ENCODE peak calls at places on chromosome 13, in seven cellular contexts. One of them, this sample, is unnamed. For H3K4me1 and H3K9me3, the result is how much of the 10 kb centered on the place peaks cover.

GRCh38 chr13:87123987-87124784 is 547.0 kb upstream of the SLITRK5 start:
- DNase-seq in fibroblast of lung: peak
- DNase-seq in cardiac muscle cell: peak
- DNase-seq in IMR-90: peak
- DNase-seq in Peyer's patch: no peak
- DNase-seq in MM.1S: no peak
- DNase-seq in stomach: no peak
- DNase-seq in this sample: peak

GRCh38 chr13:31540316-31540715 is 199.0 kb upstream of the RXFP2 start:
- DNase-seq in IMR-90: no peak
- DNase-seq in Peyer's patch: no peak
- DNase-seq in cardiac muscle cell: no peak
- DNase-seq in stomach: no peak
- DNase-seq in fibroblast of lung: no peak
- DNase-seq in MM.1S: no peak
- DNase-seq in this sample: no peak

GRCh38 chr13:70249332-70250064 is 141.2 kb upstream of the KLHL1 start:
- DNase-seq in fibroblast of lung: peak
- DNase-seq in IMR-90: no peak
- DNase-seq in MM.1S: no peak
- DNase-seq in stomach: no peak
- DNase-seq in Peyer's patch: no peak
- DNase-seq in cardiac muscle cell: peak
- DNase-seq in this sample: peak

GRCh38 chr13:51643882-51644281 is 59.6 kb downstream of the WDFY2 start:
- DNase-seq in stomach: no peak
- DNase-seq in fibroblast of lung: peak
- DNase-seq in Peyer's patch: no peak
- DNase-seq in MM.1S: no peak
- DNase-seq in IMR-90: peak
- DNase-seq in cardiac muscle cell: peak
- DNase-seq in this sample: no peak

GRCh38 chr13:20174656-20175405 is 14.0 kb upstream of the GJA3 start:
- DNase-seq in Peyer's patch: peak
- DNase-seq in fibroblast of lung: peak
- DNase-seq in cardiac muscle cell: peak
- DNase-seq in MM.1S: peak
- DNase-seq in stomach: peak
- DNase-seq in IMR-90: peak
- DNase-seq in this sample: no peak

GRCh38 chr13:24306632-24307031 is 2.7 kb upstream of the C1QTNF9 start:
- DNase-seq in Peyer's patch: no peak
- DNase-seq in fibroblast of lung: peak
- DNase-seq in stomach: no peak
- DNase-seq in MM.1S: no peak
- DNase-seq in IMR-90: peak
- DNase-seq in cardiac muscle cell: peak
- DNase-seq in this sample: no peak

GRCh38 chr13:109783815-109784589 is 2.4 kb downstream of the IRS2 start:
- DNase-seq in Peyer's patch: peak
- DNase-seq in IMR-90: no peak
- DNase-seq in fibroblast of lung: no peak
- DNase-seq in cardiac muscle cell: no peak
- DNase-seq in stomach: no peak
- DNase-seq in MM.1S: no peak
- DNase-seq in this sample: no peak

GRCh38 chr13:110306340-110306959 is 507 bp downstream of the COL4A1 start:
- DNase-seq in cardiac muscle cell: peak
- DNase-seq in IMR-90: no peak
- DNase-seq in fibroblast of lung: peak
- DNase-seq in stomach: no peak
- DNase-seq in Peyer's patch: peak
- DNase-seq in MM.1S: no peak
- DNase-seq in this sample: no peak

GRCh38 chr13:92671821-92672220 is 554.8 kb upstream of the GPC6 start:
- DNase-seq in cardiac muscle cell: no peak
- DNase-seq in IMR-90: no peak
- DNase-seq in MM.1S: no peak
- DNase-seq in fibroblast of lung: no peak
- DNase-seq in stomach: no peak
- DNase-seq in Peyer's patch: no peak
- DNase-seq in this sample: no peak

GRCh38 chr13:31081316-31081715 is 80.4 kb downstream of the HSPH1 start:
- DNase-seq in MM.1S: no peak
- DNase-seq in Peyer's patch: no peak
- DNase-seq in cardiac muscle cell: no peak
- DNase-seq in fibroblast of lung: no peak
- DNase-seq in IMR-90: no peak
- DNase-seq in stomach: no peak
- DNase-seq in this sample: no peak

GRCh38 chr13:75347457-75347856 is 134.5 kb downstream of the TBC1D4 start:
- DNase-seq in Peyer's patch: no peak
- DNase-seq in fibroblast of lung: no peak
- DNase-seq in stomach: no peak
- DNase-seq in IMR-90: no peak
- DNase-seq in MM.1S: no peak
- DNase-seq in cardiac muscle cell: no peak
- DNase-seq in this sample: no peak

GRCh38 chr13:75339635-75340374 is 142.2 kb downstream of the TBC1D4 start:
- DNase-seq in Peyer's patch: no peak
- DNase-seq in cardiac muscle cell: no peak
- DNase-seq in MM.1S: no peak
- DNase-seq in IMR-90: no peak
- DNase-seq in fibroblast of lung: no peak
- DNase-seq in stomach: no peak
- DNase-seq in this sample: no peak

GRCh38 chr13:75341025-75341424 is 140.9 kb downstream of the TBC1D4 start:
- DNase-seq in cardiac muscle cell: no peak
- DNase-seq in stomach: no peak
- DNase-seq in MM.1S: no peak
- DNase-seq in IMR-90: no peak
- DNase-seq in Peyer's patch: no peak
- DNase-seq in fibroblast of lung: no peak
- DNase-seq in this sample: no peak

GRCh38 chr13:75347925-75348324 is 134.0 kb downstream of the TBC1D4 start:
- DNase-seq in Peyer's patch: no peak
- DNase-seq in IMR-90: no peak
- DNase-seq in MM.1S: no peak
- DNase-seq in stomach: no peak
- DNase-seq in cardiac muscle cell: no peak
- DNase-seq in fibroblast of lung: no peak
- DNase-seq in this sample: no peak

GRCh38 chr13:75345191-75345590 is 136.8 kb downstream of the TBC1D4 start:
- DNase-seq in fibroblast of lung: no peak
- DNase-seq in MM.1S: no peak
- DNase-seq in stomach: no peak
- DNase-seq in cardiac muscle cell: peak
- DNase-seq in IMR-90: peak
- DNase-seq in Peyer's patch: no peak
- DNase-seq in this sample: no peak
- H3K4me1 ChIP-seq in fibroblast of lung: under half
- H3K4me1 ChIP-seq in MM.1S: under half
- H3K4me1 ChIP-seq in stomach: under half
- H3K4me1 ChIP-seq in cardiac muscle cell: under half
- H3K4me1 ChIP-seq in IMR-90: under half
- H3K4me1 ChIP-seq in Peyer's patch: under half
- H3K4me1 ChIP-seq in this sample: under half

GRCh38 chr13:84455143-84455905 is 573.0 kb upstream of the SLITRK1 start:
- DNase-seq in stomach: no peak
- DNase-seq in MM.1S: no peak
- DNase-seq in cardiac muscle cell: no peak
- DNase-seq in IMR-90: no peak
- DNase-seq in Peyer's patch: no peak
- DNase-seq in fibroblast of lung: no peak
- DNase-seq in this sample: no peak
- TF ChIP-seq CTCF in stomach: no peak
- TF ChIP-seq CTCF in MM.1S: no peak
- TF ChIP-seq CTCF in cardiac muscle cell: peak
- TF ChIP-seq CTCF in IMR-90: no peak
- TF ChIP-seq CTCF in Peyer's patch: no peak
- TF ChIP-seq CTCF in fibroblast of lung: no peak
- TF ChIP-seq CTCF in this sample: peak

DNA sequence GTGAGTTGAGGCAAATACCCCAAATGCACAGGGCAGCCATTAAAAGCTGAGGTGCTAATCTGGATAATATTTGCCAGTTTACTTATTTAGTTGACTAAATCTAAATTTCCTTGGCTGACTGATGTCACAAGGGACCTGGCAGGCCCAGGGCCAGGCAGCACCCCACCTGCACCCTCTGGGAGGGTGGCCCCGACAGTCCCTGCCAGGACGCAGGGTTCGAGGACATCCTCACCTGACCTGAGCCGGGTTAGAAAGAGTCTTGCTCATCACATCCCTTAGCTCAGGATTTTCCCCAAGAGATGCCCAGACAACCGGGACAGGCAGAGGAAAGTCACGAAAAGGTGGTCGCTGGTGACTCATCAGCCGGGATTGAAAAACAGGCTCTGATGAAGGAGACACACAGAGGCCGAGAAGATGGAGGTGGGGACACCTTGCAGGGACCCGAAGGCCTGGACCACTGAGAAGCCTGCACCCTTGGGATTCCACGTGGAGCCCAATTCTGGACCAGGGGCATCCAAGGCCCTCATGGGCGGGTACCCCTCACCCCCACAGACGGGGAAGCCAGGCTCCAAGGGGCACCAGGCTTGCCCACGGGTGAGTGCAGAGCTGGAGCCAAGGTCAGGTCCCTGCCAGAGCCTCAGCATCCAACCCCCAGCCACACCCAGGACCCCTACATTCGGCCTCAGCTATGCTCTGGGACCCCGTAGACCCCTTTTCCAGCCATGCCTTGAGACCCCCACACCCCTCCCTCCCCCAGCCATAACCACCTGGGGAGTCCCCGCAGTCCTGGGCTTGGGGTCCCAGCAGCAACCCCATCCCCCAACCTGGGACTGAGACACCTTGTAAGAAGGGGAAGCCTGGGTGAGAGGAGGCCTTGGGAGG is 103.2 kb downstream of the SOX1 start:
- DNase-seq in fibroblast of lung: no peak
- DNase-seq in MM.1S: no peak
- DNase-seq in stomach: no peak
- DNase-seq in IMR-90: no peak
- DNase-seq in cardiac muscle cell: no peak
- DNase-seq in Peyer's patch: peak
- DNase-seq in this sample: peak
- H3K9me3 ChIP-seq in fibroblast of lung: under half
- H3K9me3 ChIP-seq in MM.1S: under half
- H3K9me3 ChIP-seq in stomach: under half
- H3K9me3 ChIP-seq in IMR-90: half or more
- H3K9me3 ChIP-seq in cardiac muscle cell: under half
- H3K9me3 ChIP-seq in Peyer's patch: under half
- H3K9me3 ChIP-seq in this sample: under half

DNA sequence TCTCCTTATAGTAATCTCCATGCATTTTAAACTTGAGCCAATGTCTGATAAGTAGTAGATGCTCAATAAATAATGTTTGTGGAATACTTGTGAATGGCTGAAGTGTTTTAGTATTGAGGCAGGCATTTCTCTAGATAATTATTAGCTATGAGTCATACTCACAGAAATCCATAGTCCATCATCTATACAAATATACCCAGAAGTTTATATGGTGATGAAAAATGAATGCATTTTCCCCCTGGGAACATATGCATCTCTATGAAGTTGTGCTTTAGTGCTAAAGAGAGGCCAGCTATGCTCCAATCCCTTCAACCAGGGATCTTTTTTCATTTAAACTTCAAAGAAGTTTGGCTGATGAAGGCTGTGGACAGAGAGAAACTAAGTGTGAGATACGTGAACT is 17.2 kb downstream of the MBNL2 start:
- DNase-seq in IMR-90: no peak
- DNase-seq in fibroblast of lung: no peak
- DNase-seq in stomach: no peak
- DNase-seq in Peyer's patch: no peak
- DNase-seq in cardiac muscle cell: no peak
- DNase-seq in MM.1S: no peak
- DNase-seq in this sample: no peak
- H3K4me1 ChIP-seq in IMR-90: under half
- H3K4me1 ChIP-seq in fibroblast of lung: under half
- H3K4me1 ChIP-seq in stomach: half or more
- H3K4me1 ChIP-seq in Peyer's patch: half or more
- H3K4me1 ChIP-seq in cardiac muscle cell: under half
- H3K4me1 ChIP-seq in MM.1S: under half
- H3K4me1 ChIP-seq in this sample: under half

GRCh38 chr13:99434258-99434788 is 66.9 kb upstream of the TM9SF2 start:
- DNase-seq in fibroblast of lung: no peak
- DNase-seq in IMR-90: no peak
- DNase-seq in MM.1S: no peak
- DNase-seq in stomach: peak
- DNase-seq in cardiac muscle cell: no peak
- DNase-seq in Peyer's patch: peak
- DNase-seq in this sample: no peak
- TF ChIP-seq CTCF in fibroblast of lung: no peak
- TF ChIP-seq CTCF in IMR-90: peak
- TF ChIP-seq CTCF in MM.1S: no peak
- TF ChIP-seq CTCF in stomach: no peak
- TF ChIP-seq CTCF in cardiac muscle cell: no peak
- TF ChIP-seq CTCF in Peyer's patch: peak
- TF ChIP-seq CTCF in this sample: no peak

GRCh38 chr13:73608731-73609485 is 525.3 kb downstream of the KLF12 start:
- DNase-seq in Peyer's patch: no peak
- DNase-seq in MM.1S: no peak
- DNase-seq in fibroblast of lung: no peak
- DNase-seq in cardiac muscle cell: no peak
- DNase-seq in stomach: no peak
- DNase-seq in IMR-90: no peak
- DNase-seq in this sample: no peak
- H3K9me3 ChIP-seq in Peyer's patch: under half
- H3K9me3 ChIP-seq in MM.1S: under half
- H3K9me3 ChIP-seq in fibroblast of lung: under half
- H3K9me3 ChIP-seq in cardiac muscle cell: under half
- H3K9me3 ChIP-seq in stomach: under half
- H3K9me3 ChIP-seq in IMR-90: under half
- H3K9me3 ChIP-seq in this sample: under half

DNA sequence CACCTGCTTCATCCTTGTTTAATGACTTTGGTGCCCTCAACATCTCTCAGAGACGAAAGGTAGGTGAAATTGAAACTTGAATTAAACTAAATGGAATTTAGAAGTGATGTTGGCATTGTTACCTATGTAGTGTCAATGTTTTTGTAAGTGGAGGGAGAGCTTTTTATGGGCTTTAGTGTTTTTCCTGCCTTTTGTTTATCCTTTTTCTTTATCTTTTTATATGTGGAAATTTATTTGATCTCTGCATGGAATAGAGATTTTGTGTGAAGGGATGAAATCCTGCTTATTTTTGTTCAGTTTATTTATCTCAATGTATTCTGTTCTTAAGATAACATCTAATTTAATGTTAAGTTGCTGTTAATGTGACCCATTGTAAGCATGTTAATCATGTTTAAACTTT is 39.5 kb downstream of the PAN3 start:
- DNase-seq in MM.1S: no peak
- DNase-seq in fibroblast of lung: no peak
- DNase-seq in IMR-90: no peak
- DNase-seq in stomach: no peak
- DNase-seq in Peyer's patch: no peak
- DNase-seq in cardiac muscle cell: no peak
- DNase-seq in this sample: no peak
- H3K4me1 ChIP-seq in MM.1S: under half
- H3K4me1 ChIP-seq in fibroblast of lung: under half
- H3K4me1 ChIP-seq in IMR-90: under half
- H3K4me1 ChIP-seq in stomach: under half
- H3K4me1 ChIP-seq in Peyer's patch: under half
- H3K4me1 ChIP-seq in cardiac muscle cell: under half
- H3K4me1 ChIP-seq in this sample: under half